ENCODE peak calls at places on chromosomes 1 and 21, in seven cellular contexts. Y is cardiac muscle cell, I is fibroblast of lung, F is lower lobe of right lung, L is ovary, P is H9, H is AG04450. K is an unnamed sample. For H3K9me3, the result is how much of the 10 kb centered on the place peaks cover.

GRCh38 chr1:47866631-47867446 is 130.3 kb downstream of the TRABD2B start:
- DNase-seq in Y (peak), I (no peak), F (no peak), L (no peak), P (no peak), H (no peak), K (no peak)

GRCh38 chr1:9009438-9010366 is 16.5 kb downstream of the SLC2A7 start:
- DNase-seq in Y (peak), I (peak), F (no peak), L (peak), P (peak), H (no peak), K (no peak)

GRCh38 chr1:158969855-158970254 is 38.5 kb downstream of the PYHIN1 start:
- DNase-seq in Y (no peak), I (no peak), F (no peak), L (no peak), P (no peak), H (no peak), K (no peak)

GRCh38 chr1:31412732-31413404 is at the start of gene SERINC2:
- DNase-seq in Y (no peak), I (no peak), F (peak), L (no peak), P (peak), H (no peak), K (peak)

GRCh38 chr1:65420590-65421340 is at the start of the genes LEPR and LEPROT:
- DNase-seq in Y (no peak), I (no peak), F (no peak), L (no peak), P (no peak), H (no peak), K (no peak)

GRCh38 chr1:183610053-183610452 is 19.8 kb upstream of the NCF2 start:
- DNase-seq in Y (no peak), I (peak), F (no peak), L (no peak), P (no peak), H (no peak), K (no peak)

GRCh38 chr21:34836103-34836932 is 167.5 kb downstream of the CLIC6 start:
- DNase-seq in Y (peak), I (peak), F (peak), L (peak), P (no peak), H (peak), K (peak)

GRCh38 chr1:119766374-119766794 is 2.3 kb downstream of the HMGCS2 start:
- DNase-seq in Y (no peak), I (no peak), F (no peak), L (no peak), P (no peak), H (no peak), K (no peak)

GRCh38 chr1:229867726-229868125 is 199.3 kb upstream of the GALNT2 start:
- DNase-seq in Y (no peak), I (no peak), F (no peak), L (no peak), P (no peak), H (no peak), K (no peak)

GRCh38 chr1:51433269-51433971 is 85.6 kb downstream of the EPS15 start:
- DNase-seq in Y (peak), I (no peak), F (no peak), L (no peak), P (no peak), H (no peak), K (no peak)

GRCh38 chr1:66250483-66250882 is 283.5 kb upstream of the SGIP1 start:
- DNase-seq in Y (peak), I (peak), F (no peak), L (no peak), P (no peak), H (no peak), K (no peak)

GRCh38 chr1:40575336-40575735 is 43.9 kb downstream of the ZNF684 start:
- DNase-seq in Y (no peak), I (no peak), F (no peak), L (no peak), P (no peak), H (no peak), K (no peak)

GRCh38 chr1:245652660-245653427 is 498.1 kb downstream of the KIF26B start:
- DNase-seq in Y (no peak), I (peak), F (no peak), L (no peak), P (no peak), H (no peak), K (no peak)

GRCh38 chr1:6423321-6423999 is 1.1 kb upstream of the ESPN start:
- DNase-seq in Y (peak), I (no peak), F (peak), L (no peak), P (peak), H (no peak), K (peak)

GRCh38 chr1:198064181-198064580 is 92.6 kb upstream of the NEK7 start:
- DNase-seq in Y (no peak), I (no peak), F (no peak), L (no peak), P (no peak), H (no peak), K (no peak)

GRCh38 chr1:27592191-27592590 is 11.8 kb downstream of the AHDC1 start:
- DNase-seq in Y (no peak), I (no peak), F (no peak), L (no peak), P (no peak), H (no peak), K (no peak)

GRCh38 chr21:35062016-35062415 is 12.9 kb upstream of the RUNX1 start:
- DNase-seq in Y (no peak), I (no peak), F (no peak), L (no peak), P (no peak), H (no peak), K (no peak)

GRCh38 chr1:66540434-66541032 is 6.6 kb downstream of the SGIP1 start:
- DNase-seq in Y (peak), I (no peak), F (no peak), L (no peak), P (no peak), H (no peak), K (no peak)

GRCh38 chr1:11301593-11301992 is 28.6 kb downstream of the UBIAD1 start:
- DNase-seq in Y (no peak), I (no peak), F (no peak), L (no peak), P (no peak), H (no peak), K (no peak)

GRCh38 chr21:36792505-36792967 is 93.6 kb downstream of the SIM2 start:
- DNase-seq in Y (no peak), I (no peak), F (no peak), L (no peak), P (no peak), H (no peak), K (no peak)

GRCh38 chr1:205568469-205569361 is 63.1 kb downstream of the ELK4 start:
- DNase-seq in Y (peak), I (no peak), F (no peak), L (no peak), P (no peak), H (no peak), K (peak)

GRCh38 chr21:25999935-26000582 is 170.5 kb downstream of the APP start:
- DNase-seq in Y (no peak), I (no peak), F (no peak), L (no peak), P (no peak), H (no peak), K (no peak)

GRCh38 chr1:42765271-42765670 is 1.6 kb downstream of the P3H1 start:
- DNase-seq in Y (peak), I (no peak), F (no peak), L (no peak), P (no peak), H (no peak), K (no peak)

GRCh38 chr21:28832013-28832714 is 160.5 kb downstream of the LTN1 start:
- DNase-seq in Y (peak), I (no peak), F (no peak), L (no peak), P (no peak), H (no peak), K (no peak)

GRCh38 chr1:71298633-71299032 is 217.8 kb upstream of the ZRANB2 start:
- DNase-seq in Y (peak), I (peak), F (no peak), L (no peak), P (no peak), H (no peak), K (no peak)

GRCh38 chr1:203926025-203926540 is 64.7 kb downstream of the SNRPE start:
- DNase-seq in Y (peak), I (peak), F (no peak), L (no peak), P (no peak), H (peak), K (no peak)

GRCh38 chr1:53495608-53496345 is 36.6 kb downstream of the DMRTB1 start:
- DNase-seq in Y (peak), I (no peak), F (no peak), L (no peak), P (no peak), H (no peak), K (no peak)

GRCh38 chr1:94753171-94753972 is 66.8 kb upstream of the SLC44A3 start:
- DNase-seq in Y (peak), I (peak), F (no peak), L (peak), P (no peak), H (no peak), K (no peak)

GRCh38 chr1:115491303-115492018 is 150.3 kb upstream of the VANGL1 start:
- DNase-seq in Y (no peak), I (no peak), F (no peak), L (no peak), P (no peak), H (no peak), K (no peak)

GRCh38 chr1:186987065-186987464 is 158.3 kb downstream of the PLA2G4A start:
- DNase-seq in Y (no peak), I (no peak), F (no peak), L (no peak), P (no peak), H (no peak), K (no peak)

GRCh38 chr1:209808059-209808494 is 2.1 kb upstream of the IRF6 start:
- DNase-seq in Y (peak), I (peak), F (peak), L (no peak), P (no peak), H (peak), K (no peak)

GRCh38 chr1:8075511-8076051 is 49.5 kb upstream of the ERRFI1 start:
- DNase-seq in Y (no peak), I (no peak), F (peak), L (no peak), P (peak), H (no peak), K (peak)

GRCh38 chr1:20640183-20640597 is 6.9 kb downstream of the PINK1 start:
- DNase-seq in Y (peak), I (peak), F (no peak), L (peak), P (peak), H (no peak), K (no peak)

GRCh38 chr1:88774151-88774556 is 90.1 kb downstream of the PKN2 start:
- DNase-seq in Y (no peak), I (no peak), F (no peak), L (no peak), P (peak), H (no peak), K (no peak)

DNA sequence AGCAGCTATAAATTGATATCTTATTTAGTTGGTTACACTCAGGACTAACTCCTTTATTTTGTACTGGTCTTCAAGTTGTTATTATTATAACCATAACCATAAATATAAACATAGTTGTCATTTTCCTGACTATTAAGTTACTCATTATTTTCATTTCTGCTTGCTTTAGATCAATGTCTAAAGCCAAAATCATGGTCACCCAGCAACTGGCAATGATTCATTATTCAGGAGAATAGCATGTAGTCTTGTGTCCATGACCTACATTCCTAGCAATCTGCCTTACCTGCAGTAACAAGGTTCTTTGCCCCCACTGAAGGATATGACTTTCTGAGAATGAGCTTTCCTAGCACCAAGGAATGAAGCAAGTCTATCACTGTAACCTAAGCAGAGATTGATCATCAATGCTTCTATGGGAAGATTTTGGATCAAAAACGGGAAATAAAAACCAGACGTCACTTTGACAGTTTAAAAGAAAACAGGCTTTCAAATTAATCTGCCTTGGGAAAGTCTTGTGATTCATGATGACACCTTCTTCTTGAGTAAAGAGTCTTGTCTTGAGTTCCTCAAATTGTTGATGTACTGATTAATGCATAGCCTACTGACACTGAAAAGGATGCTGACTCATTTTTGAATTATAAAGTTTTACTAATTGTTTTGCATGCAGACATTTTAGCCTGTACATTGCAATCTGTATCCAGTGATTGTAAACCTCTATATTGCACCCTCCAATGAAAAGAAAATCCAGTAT is 203.3 kb upstream of the IVNS1ABP start:
- DNase-seq in Y (no peak), I (no peak), F (no peak), L (no peak), P (no peak), H (no peak), K (no peak)
- H3K9me3 ChIP-seq in Y (under half), I (under half), F (under half), L (under half), P (under half), H (under half), K (under half)

DNA sequence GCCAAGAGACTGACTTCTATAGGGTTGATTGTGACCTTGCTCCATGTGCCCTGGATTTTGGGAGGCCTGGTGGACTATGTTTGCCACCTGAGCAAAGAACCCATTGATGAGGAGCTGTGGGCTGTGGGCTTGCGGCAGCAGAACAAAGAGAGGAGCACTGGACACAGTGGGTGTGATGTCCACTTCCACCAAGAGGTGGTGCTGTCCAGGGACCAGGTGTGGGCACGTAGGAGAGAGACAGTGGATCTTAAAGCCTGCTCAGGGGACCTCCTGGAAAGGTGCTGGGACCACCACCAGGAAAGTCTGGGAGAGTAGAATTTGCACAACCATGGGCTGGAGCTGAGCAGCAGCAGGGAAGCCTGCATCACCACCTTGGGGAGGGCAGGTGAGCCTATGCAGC is 106.7 kb upstream of the ETS2 start:
- DNase-seq in Y (no peak), I (no peak), F (no peak), L (no peak), P (peak), H (no peak), K (no peak)
- TF ChIP-seq CTCF in Y (peak), I (no peak), F (no peak), L (no peak), P (peak), H (peak), K (no peak)

GRCh38 chr21:43867332-43867703 is 2.3 kb downstream of the AGPAT3 start:
- DNase-seq in Y (no peak), I (no peak), F (no peak), L (no peak), P (no peak), H (no peak), K (no peak)

GRCh38 chr21:43868461-43868860 is 3.4 kb downstream of the AGPAT3 start:
- DNase-seq in Y (no peak), I (no peak), F (no peak), L (no peak), P (no peak), H (no peak), K (no peak)

GRCh38 chr21:43866659-43867331 is 1.8 kb downstream of the AGPAT3 start:
- DNase-seq in Y (no peak), I (no peak), F (no peak), L (no peak), P (no peak), H (no peak), K (peak)

GRCh38 chr21:43866233-43866632 is 1.2 kb downstream of the AGPAT3 start:
- DNase-seq in Y (peak), I (peak), F (no peak), L (peak), P (no peak), H (no peak), K (no peak)

GRCh38 chr21:43867936-43868335 is 2.9 kb downstream of the AGPAT3 start:
- DNase-seq in Y (no peak), I (no peak), F (no peak), L (no peak), P (no peak), H (no peak), K (no peak)
- H3K27ac ChIP-seq in Y (no peak), I (no peak), F (no peak), L (no peak), P (no peak), H (no peak), K (no peak)

GRCh38 chr1:227661495-227661894 is 73.6 kb downstream of the JMJD4 start:
- DNase-seq in Y (no peak), I (no peak), F (no peak), L (no peak), P (no peak), H (no peak), K (no peak)
- H3K9me3 ChIP-seq in Y (under half), I (under half), F (half or more), L (under half), P (half or more), H (under half), K (half or more)

GRCh38 chr1:167713330-167714081 is 8.3 kb upstream of the MPZL1 start:
- DNase-seq in Y (peak), I (peak), F (no peak), L (peak), P (peak), H (no peak), K (peak)
- TF ChIP-seq CTCF in Y (no peak), I (no peak), F (no peak), L (no peak), P (no peak), H (no peak), K (no peak)

GRCh38 chr1:202597090-202597761 is 113.0 kb downstream of the SYT2 start:
- DNase-seq in Y (no peak), I (no peak), F (no peak), L (no peak), P (no peak), H (no peak), K (no peak)

GRCh38 chr1:202596638-202597037 is 113.6 kb downstream of the SYT2 start:
- DNase-seq in Y (no peak), I (no peak), F (no peak), L (no peak), P (no peak), H (no peak), K (no peak)

GRCh38 chr1:202605515-202605914 is 104.7 kb downstream of the SYT2 start:
- DNase-seq in Y (no peak), I (no peak), F (no peak), L (no peak), P (no peak), H (no peak), K (no peak)

GRCh38 chr1:202600432-202601041 is 109.7 kb downstream of the SYT2 start:
- DNase-seq in Y (no peak), I (no peak), F (no peak), L (no peak), P (no peak), H (no peak), K (no peak)

DNA sequence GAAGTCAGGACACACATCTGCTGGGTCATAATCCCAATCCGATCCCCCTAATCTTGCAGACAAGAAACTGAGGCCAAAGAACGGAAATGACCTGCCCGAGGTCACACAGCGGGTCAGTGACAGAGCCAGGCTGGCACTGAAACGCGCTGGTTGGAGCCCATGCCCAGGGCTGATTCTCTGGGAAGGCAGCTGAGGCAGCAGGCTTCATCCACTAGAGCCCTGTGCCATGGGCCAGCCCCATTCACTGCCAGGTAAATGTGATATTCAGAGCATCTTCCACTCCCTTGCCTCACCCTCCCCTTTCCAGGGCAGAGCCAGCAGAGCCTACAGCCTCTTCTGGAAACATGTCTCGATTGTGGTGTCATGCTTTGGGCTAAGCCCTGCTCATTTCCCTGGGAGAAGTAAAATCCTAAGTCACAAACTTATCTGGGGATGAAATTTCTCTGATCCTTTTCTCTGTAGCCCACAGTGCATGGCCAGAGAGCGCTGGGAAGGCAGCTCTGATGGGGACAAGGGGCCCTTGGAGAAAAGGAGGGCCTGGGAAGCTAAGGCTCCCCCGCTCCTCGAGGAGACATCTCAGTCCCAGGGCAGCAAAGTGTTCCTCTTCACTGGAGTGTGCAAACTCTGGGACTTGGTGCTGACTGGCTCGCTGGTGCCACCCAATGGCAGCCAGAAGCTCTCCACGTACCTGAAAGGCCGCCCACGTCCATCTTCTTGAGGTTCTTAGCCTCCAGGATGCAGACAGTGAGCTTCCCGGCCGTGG is 110.4 kb downstream of the SYT2 start:
- DNase-seq in Y (peak), I (peak), F (peak), L (peak), P (peak), H (peak), K (peak)
- H3K27ac ChIP-seq in Y (no peak), I (no peak), F (no peak), L (no peak), P (no peak), H (peak), K (no peak)

DNA sequence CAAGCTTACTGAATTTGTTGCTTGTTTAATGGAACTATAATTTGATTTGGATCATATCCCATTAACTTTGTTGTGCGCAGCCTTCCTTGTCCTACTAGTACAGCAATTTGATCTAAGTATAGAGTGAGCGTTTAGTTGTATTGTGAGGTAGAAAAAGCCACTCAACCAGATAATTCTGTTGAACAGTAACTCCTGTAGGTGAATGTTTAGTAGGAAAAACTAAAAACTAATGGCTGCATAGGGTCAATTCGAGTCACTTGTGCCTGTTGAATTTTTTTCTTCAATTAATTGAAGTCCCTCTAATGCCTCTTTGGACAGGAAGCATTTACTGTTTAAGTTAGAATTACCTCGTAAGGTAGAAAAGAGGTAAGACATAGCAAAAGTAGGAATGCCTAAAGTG is 15.0 kb upstream of the EPHX1 start:
- DNase-seq in Y (no peak), I (no peak), F (no peak), L (no peak), P (no peak), H (no peak), K (no peak)
- H3K9me3 ChIP-seq in Y (under half), I (under half), F (under half), L (under half), P (under half), H (under half), K (under half)

GRCh38 chr1:91278754-91279153 is 125.9 kb downstream of the HFM1 start:
- DNase-seq in Y (peak), I (peak), F (no peak), L (no peak), P (no peak), H (no peak), K (no peak)
- TF ChIP-seq CTCF in Y (peak), I (no peak), F (peak), L (no peak), P (peak), H (peak), K (peak)

GRCh38 chr1:30284728-30285460 is 438.5 kb downstream of the MATN1 start:
- DNase-seq in Y (no peak), I (no peak), F (no peak), L (no peak), P (no peak), H (no peak), K (no peak)
- H3K27ac ChIP-seq in Y (no peak), I (no peak), F (no peak), L (no peak), P (no peak), H (no peak), K (no peak)